ENCODE peak calls at places on chromosome 5, in five cellular contexts. Z is neuronal stem cell, J is lower leg skin, W is Panc1, I is astrocyte of the spinal cord. Q is an unnamed sample.

GRCh38 chr5:61416010-61416409 is 84.0 kb downstream of the ZSWIM6 start:
- DNase-seq in Z (peak), J (no peak), W (no peak), I (peak), Q (peak)

GRCh38 chr5:131067596-131067995 is 97.5 kb downstream of the HINT1 start:
- DNase-seq in Z (no peak), J (no peak), W (no peak), I (no peak), Q (no peak)

GRCh38 chr5:133685402-133686018 is 73.2 kb upstream of the FSTL4 start:
- DNase-seq in Z (no peak), J (no peak), W (no peak), I (no peak), Q (no peak)

GRCh38 chr5:56415356-56415765 is 182.2 kb upstream of the ANKRD55 start:
- DNase-seq in Z (no peak), J (peak), W (no peak), I (peak), Q (no peak)

GRCh38 chr5:144004751-144005150 is 165.7 kb downstream of the YIPF5 start:
- DNase-seq in Z (no peak), J (no peak), W (no peak), I (no peak), Q (no peak)

GRCh38 chr5:58240286-58240685 is 219.6 kb downstream of the PLK2 start:
- DNase-seq in Z (no peak), J (no peak), W (no peak), I (peak), Q (no peak)

GRCh38 chr5:71693828-71694427 is 25.1 kb upstream of the CARTPT start:
- DNase-seq in Z (no peak), J (no peak), W (no peak), I (peak), Q (no peak)

GRCh38 chr5:178661836-178662540 is 35.1 kb upstream of the CLK4 start:
- DNase-seq in Z (no peak), J (no peak), W (no peak), I (no peak), Q (no peak)

GRCh38 chr5:218457-219289 is 553 bp downstream of the SDHA start:
- DNase-seq in Z (peak), J (peak), W (no peak), I (peak), Q (peak)

GRCh38 chr5:72557576-72558336 is 50.5 kb upstream of the ZNF366 start:
- DNase-seq in Z (no peak), J (no peak), W (no peak), I (no peak), Q (no peak)

GRCh38 chr5:33079548-33079947 is 361.2 kb upstream of the TARS1 start:
- DNase-seq in Z (no peak), J (no peak), W (no peak), I (no peak), Q (no peak)

GRCh38 chr5:177035982-177036381 is 13.5 kb downstream of the ZNF346 start:
- DNase-seq in Z (no peak), J (no peak), W (no peak), I (peak), Q (no peak)

GRCh38 chr5:134411228-134411545 is 494 bp downstream of the CDKN2AIPNL start:
- DNase-seq in Z (no peak), J (no peak), W (no peak), I (no peak), Q (no peak)

GRCh38 chr5:95644351-95645042 is 2.1 kb upstream of the RFESD start:
- DNase-seq in Z (peak), J (peak), W (no peak), I (peak), Q (peak)

GRCh38 chr5:73783823-73784222 is 157.8 kb downstream of the ARHGEF28 start:
- DNase-seq in Z (no peak), J (no peak), W (no peak), I (peak), Q (no peak)

GRCh38 chr5:117463836-117464235 is 889.2 kb upstream of the SEMA6A start:
- DNase-seq in Z (no peak), J (no peak), W (no peak), I (no peak), Q (no peak)

GRCh38 chr5:122726990-122727616 is 47.8 kb upstream of the SNX2 start:
- DNase-seq in Z (no peak), J (no peak), W (peak), I (peak), Q (peak)

GRCh38 chr5:173893192-173893561 is 5.0 kb downstream of the CPEB4 start:
- DNase-seq in Z (no peak), J (no peak), W (no peak), I (no peak), Q (no peak)

GRCh38 chr5:76818844-76819831 is at the start of gene F2RL1:
- DNase-seq in Z (peak), J (peak), W (no peak), I (peak), Q (peak)

DNA sequence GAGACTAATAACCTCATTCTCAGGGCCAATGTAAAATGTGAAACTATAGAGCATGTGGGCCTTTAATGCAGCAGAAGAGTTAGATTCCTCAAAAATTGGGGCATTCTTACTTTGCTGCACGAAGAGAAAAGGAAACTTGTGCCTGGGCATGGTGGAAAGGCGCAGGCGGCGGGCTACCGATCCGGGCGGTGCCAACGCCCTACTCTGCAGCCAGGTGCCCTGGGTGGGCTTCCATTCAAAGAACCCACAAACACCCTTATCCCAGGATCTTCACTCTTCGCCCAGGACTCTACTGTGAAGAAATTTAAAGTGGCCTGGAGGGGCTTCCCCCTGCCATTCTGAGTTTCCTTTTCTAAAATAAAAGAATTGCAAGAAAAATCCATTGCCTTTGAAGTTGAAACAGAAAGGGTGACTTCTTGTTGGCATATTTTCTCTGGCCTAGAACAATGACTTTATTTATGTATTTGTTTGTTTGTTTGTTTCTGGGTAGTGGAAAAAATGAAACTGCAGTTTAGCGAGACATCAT is 124.9 kb downstream of the TMEM161B start:
- DNase-seq in Z (peak), J (no peak), W (no peak), I (no peak), Q (no peak)
- H3K4me3 ChIP-seq in Z (no peak), J (no peak), W (peak), I (peak), Q (no peak)

DNA sequence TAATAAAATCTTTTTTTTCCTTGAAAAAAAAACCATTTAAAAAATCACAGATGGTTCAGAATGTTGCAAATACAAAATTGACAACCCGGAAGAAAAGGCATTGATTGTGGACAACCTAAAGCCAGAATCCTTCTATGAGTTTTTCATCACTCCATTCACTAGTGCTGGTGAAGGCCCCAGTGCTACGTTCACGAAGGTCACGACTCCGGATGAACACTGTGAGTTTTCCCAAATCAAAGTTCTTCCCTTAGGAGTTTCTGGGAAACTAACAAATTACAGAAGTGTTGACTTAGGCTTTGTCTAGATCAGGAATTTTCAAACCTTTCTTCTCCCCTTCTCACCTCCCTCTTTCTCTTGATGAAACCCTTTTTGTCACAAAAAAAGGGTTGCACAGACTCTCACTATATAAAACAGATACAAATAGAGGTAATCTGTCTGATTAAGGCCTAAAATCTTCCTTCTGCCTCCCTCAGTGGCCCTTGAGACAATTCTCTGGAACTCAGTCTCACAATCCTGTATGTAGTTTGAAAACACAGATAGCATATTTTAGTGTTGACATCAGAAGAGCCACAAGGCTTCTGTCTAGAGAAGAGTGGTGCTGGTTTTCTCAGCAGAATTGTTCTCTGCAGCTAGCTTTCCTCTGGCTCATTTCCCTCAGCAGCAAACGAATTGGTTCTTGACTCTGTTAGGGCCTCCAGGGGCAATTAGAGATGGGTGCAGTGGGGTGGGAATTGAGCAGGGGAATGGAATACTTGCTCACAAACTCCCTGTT is 79.5 kb downstream of the OSMR start:
- DNase-seq in Z (no peak), J (no peak), W (no peak), I (peak), Q (no peak)
- H3K4me3 ChIP-seq in Z (no peak), J (no peak), W (no peak), I (no peak), Q (no peak)

GRCh38 chr5:118577621-118578020 is 410.7 kb downstream of the DTWD2 start:
- DNase-seq in Z (no peak), J (no peak), W (no peak), I (no peak), Q (no peak)
- H3K4me3 ChIP-seq in Z (no peak), J (no peak), W (no peak), I (no peak), Q (no peak)

DNA sequence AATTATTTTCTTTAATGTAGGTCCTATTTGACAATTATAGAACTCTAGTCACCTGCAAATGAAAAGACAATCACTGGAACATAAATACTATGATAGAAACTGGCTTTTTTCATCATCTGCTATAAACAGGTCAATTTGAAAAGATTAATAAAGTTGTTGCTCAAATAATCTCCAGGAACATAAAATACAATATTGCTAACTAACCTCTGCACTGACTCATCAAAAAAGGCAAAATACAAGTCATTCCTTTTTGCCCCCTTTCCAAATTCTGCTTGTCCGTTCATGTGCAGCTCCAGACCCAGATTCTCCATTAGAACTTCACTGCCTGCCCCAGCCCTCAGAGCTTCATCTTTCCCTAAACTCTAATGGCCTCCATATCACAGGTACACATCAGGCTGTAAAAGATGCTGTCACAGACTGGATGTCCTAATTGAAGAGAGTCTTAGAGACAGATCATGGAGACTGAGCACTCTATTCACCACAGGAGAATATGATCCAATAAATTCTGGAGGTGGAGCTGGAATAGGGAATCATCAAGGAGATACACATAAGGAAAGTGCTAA is 1.6 kb downstream of the DCTN4 start:
- DNase-seq in Z (no peak), J (no peak), W (no peak), I (no peak), Q (no peak)
- H3K4me3 ChIP-seq in Z (peak), J (no peak), W (peak), I (peak), Q (peak)

Q was measured in HAP-1.